ENCODE peak calls at places on chromosomes 5 and 9, in six cellular contexts. M is stomach, G is A549, K is GM06990, T is tibial artery, O is fibroblast of lung. D is an unnamed sample.

GRCh38 chr9:68747043-68747533 is 42.0 kb downstream of the PIP5K1B start:
- DNase-seq in M (no peak), K (no peak), G (no peak), T (no peak), O (no peak), D (no peak)

GRCh38 chr9:104232781-104233341 is 138.8 kb downstream of the SMC2 start:
- DNase-seq in M (no peak), G (no peak), T (no peak), O (peak), K (no peak), D (no peak)

GRCh38 chr9:113621309-113621791 is 157.8 kb downstream of the RGS3 start:
- DNase-seq in O (peak), M (no peak), G (no peak), K (no peak), T (peak), D (peak)

GRCh38 chr5:38011641-38012188 is 171.9 kb upstream of the GDNF start:
- DNase-seq in M (no peak), T (no peak), O (no peak), G (no peak), K (no peak), D (no peak)

GRCh38 chr9:124344291-124345050 is 70.8 kb downstream of the PSMB7 start:
- DNase-seq in M (no peak), O (no peak), G (no peak), K (peak), T (no peak), D (no peak)

GRCh38 chr5:72722792-72723402 is 93.6 kb upstream of the TNPO1 start:
- DNase-seq in T (no peak), O (no peak), G (no peak), K (no peak), M (no peak), D (no peak)

GRCh38 chr9:126638571-126639132 is 24.9 kb downstream of the LMX1B start:
- DNase-seq in O (no peak), G (no peak), M (no peak), K (no peak), T (no peak), D (no peak)

GRCh38 chr5:96752341-96753016 is 55.3 kb downstream of the ERAP1 start:
- DNase-seq in M (no peak), O (peak), K (no peak), T (no peak), G (peak), D (peak)

GRCh38 chr5:112691758-112692157 is 45.9 kb upstream of the APC start:
- DNase-seq in M (no peak), K (peak), G (peak), O (no peak), T (no peak), D (no peak)

GRCh38 chr5:113675166-113675565 is 161.7 kb downstream of the YTHDC2 start:
- DNase-seq in T (no peak), M (no peak), O (no peak), K (no peak), G (no peak), D (no peak)

GRCh38 chr5:90878081-90878480 is 319.5 kb downstream of the ADGRV1 start:
- DNase-seq in T (no peak), K (no peak), G (no peak), O (no peak), M (peak), D (no peak)

GRCh38 chr9:94081435-94081834 is 2.8 kb upstream of the PTPDC1 start:
- DNase-seq in T (no peak), K (no peak), G (no peak), M (no peak), O (no peak), D (no peak)

GRCh38 chr9:112020680-112021596 is 124.3 kb downstream of the UGCG start:
- DNase-seq in M (no peak), O (peak), G (peak), T (no peak), K (no peak), D (peak)

GRCh38 chr5:38922199-38922598 is 76.4 kb downstream of the OSMR start:
- DNase-seq in K (no peak), T (no peak), G (peak), O (peak), M (peak), D (no peak)

GRCh38 chr5:38595149-38595725 is 38.8 kb upstream of the LIFR start:
- DNase-seq in O (peak), K (no peak), T (no peak), M (no peak), G (peak), D (peak)

GRCh38 chr9:4662108-4662988 is at the start of gene PLPP6:
- DNase-seq in K (peak), G (peak), O (peak), T (peak), M (peak), D (no peak)

GRCh38 chr5:170623576-170624181 is 119.9 kb downstream of the KCNIP1 start:
- DNase-seq in M (peak), O (peak), G (peak), T (no peak), K (peak), D (no peak)

GRCh38 chr5:37665889-37666288 is 174.0 kb downstream of the GDNF start:
- DNase-seq in T (no peak), G (no peak), K (no peak), M (no peak), O (peak), D (no peak)

GRCh38 chr9:14092344-14092743 is 221.6 kb downstream of the NFIB start:
- DNase-seq in K (no peak), O (peak), G (no peak), T (no peak), M (no peak), D (no peak)

GRCh38 chr9:121774715-121775613 is 123.5 kb downstream of the DAB2IP start:
- DNase-seq in M (no peak), O (no peak), K (no peak), T (peak), G (no peak), D (no peak)

GRCh38 chr5:134533115-134533815 is 7.8 kb downstream of the JADE2 start:
- DNase-seq in T (peak), G (no peak), M (no peak), O (no peak), K (no peak), D (no peak)

GRCh38 chr5:66633754-66634153 is 37.6 kb downstream of the MAST4 start:
- DNase-seq in G (no peak), T (no peak), O (no peak), M (no peak), K (no peak), D (no peak)

GRCh38 chr9:13707635-13708410 is 428.3 kb upstream of the MPDZ start:
- DNase-seq in O (peak), G (peak), M (no peak), T (no peak), K (no peak), D (no peak)

GRCh38 chr5:61098251-61098650 is 64.0 kb downstream of the SMIM15 start:
- DNase-seq in O (no peak), M (no peak), T (no peak), K (no peak), G (no peak), D (no peak)

GRCh38 chr9:75071530-75072122 is 16.3 kb downstream of the NMRK1 start:
- DNase-seq in T (no peak), M (peak), O (peak), G (no peak), K (peak), D (no peak)

GRCh38 chr9:133278161-133279131 is 3.4 kb upstream of the ABO start:
- DNase-seq in O (no peak), K (no peak), G (no peak), T (no peak), M (peak), D (no peak)

GRCh38 chr5:172731286-172732073 is 39.5 kb downstream of the DUSP1 start:
- DNase-seq in M (peak), O (peak), T (peak), G (peak), K (no peak), D (no peak)

GRCh38 chr5:109589239-109589638 is 100.5 kb upstream of the MAN2A1 start:
- DNase-seq in K (no peak), O (no peak), G (no peak), M (no peak), T (no peak), D (no peak)

GRCh38 chr5:180808461-180809000 is 5.9 kb upstream of the MGAT1 start:
- DNase-seq in K (no peak), O (no peak), T (peak), M (no peak), G (no peak), D (no peak)

GRCh38 chr5:3595102-3595961 is at the start of gene IRX1:
- DNase-seq in M (no peak), T (no peak), K (no peak), G (no peak), O (peak), D (no peak)

GRCh38 chr9:120579139-120579749 is 723 bp downstream of the CDK5RAP2 start:
- DNase-seq in T (no peak), G (peak), K (no peak), O (no peak), M (no peak), D (no peak)

GRCh38 chr9:27711241-27711640 is 138.0 kb upstream of the C9orf72 start:
- DNase-seq in G (no peak), K (no peak), O (no peak), M (no peak), T (no peak), D (no peak)

GRCh38 chr5:87074934-87075541 is 192.6 kb upstream of the RASA1 start:
- DNase-seq in G (no peak), O (no peak), K (peak), M (no peak), T (no peak), D (no peak)

GRCh38 chr9:2082802-2083201 is 67.7 kb downstream of the SMARCA2 start:
- DNase-seq in G (no peak), T (no peak), M (no peak), O (no peak), K (no peak), D (no peak)

GRCh38 chr5:154401931-154402330 is 43.9 kb upstream of the SAP30L start:
- DNase-seq in K (no peak), M (no peak), G (no peak), T (no peak), O (no peak), D (no peak)
- TF ChIP-seq CTCF in K (no peak), M (no peak), G (no peak), T (no peak), O (no peak), D (no peak)

GRCh38 chr9:37026085-37026935 is 7.8 kb downstream of the PAX5 start:
- DNase-seq in K (no peak), M (no peak), O (no peak), T (no peak), G (no peak), D (no peak)
- TF ChIP-seq CTCF in K (peak), M (no peak), O (no peak), T (no peak), G (no peak), D (no peak)

GRCh38 chr5:127975961-127976360 is 107.6 kb upstream of the SLC12A2 start:
- DNase-seq in M (no peak), T (no peak), O (no peak), G (no peak), K (no peak), D (no peak)
- TF ChIP-seq CTCF in M (no peak), T (no peak), O (no peak), G (no peak), K (no peak), D (no peak)

GRCh38 chr5:138636401-138636944 is 61.3 kb upstream of the HSPA9 start:
- DNase-seq in T (no peak), M (no peak), O (no peak), K (no peak), G (no peak), D (no peak)

GRCh38 chr5:138635708-138636107 is 60.5 kb upstream of the HSPA9 start:
- DNase-seq in K (no peak), M (no peak), T (no peak), G (no peak), O (no peak), D (no peak)

GRCh38 chr5:138637256-138637655 is 62.1 kb upstream of the HSPA9 start:
- DNase-seq in M (no peak), T (no peak), O (no peak), G (no peak), K (no peak), D (no peak)

GRCh38 chr5:138632900-138633489 is 57.8 kb upstream of the HSPA9 start:
- DNase-seq in K (no peak), G (peak), O (peak), T (peak), M (peak), D (no peak)

GRCh38 chr5:138635268-138635667 is 60.1 kb upstream of the HSPA9 start:
- DNase-seq in K (no peak), M (no peak), T (no peak), G (no peak), O (peak), D (no peak)
- TF ChIP-seq CTCF in K (no peak), M (no peak), T (no peak), G (no peak), O (no peak), D (no peak)

GRCh38 chr9:117156150-117156688 is 258.6 kb downstream of the ASTN2 start:
- DNase-seq in O (no peak), T (no peak), M (no peak), G (no peak), K (no peak), D (no peak)

GRCh38 chr9:117156771-117157535 is 257.9 kb downstream of the ASTN2 start:
- DNase-seq in G (no peak), O (no peak), M (no peak), K (no peak), T (no peak), D (no peak)

GRCh38 chr9:117164512-117164911 is 250.3 kb downstream of the ASTN2 start:
- DNase-seq in G (no peak), O (no peak), T (no peak), M (no peak), K (no peak), D (no peak)

DNA sequence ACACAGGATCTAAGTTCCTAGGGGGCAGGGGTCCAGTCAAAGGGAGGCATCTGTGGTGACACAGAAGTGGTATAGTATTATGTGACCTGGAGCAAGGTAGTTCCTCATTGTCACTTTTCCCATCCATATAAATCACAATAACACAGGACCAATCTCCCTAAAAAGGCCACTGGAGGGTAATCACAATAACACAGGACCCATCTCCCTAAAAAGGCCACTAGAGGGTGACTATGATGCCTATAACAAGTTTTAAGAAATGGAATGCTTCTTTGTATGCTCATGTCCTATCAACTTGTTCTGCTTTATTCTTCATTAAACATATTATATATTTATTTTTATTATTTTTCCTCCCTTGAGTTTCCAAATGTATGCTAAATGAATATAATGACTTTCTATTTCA is 254.6 kb downstream of the ASTN2 start:
- DNase-seq in G (peak), O (no peak), M (no peak), T (no peak), K (no peak), D (no peak)
- TF ChIP-seq CTCF in G (peak), O (no peak), M (no peak), T (no peak), K (peak), D (no peak)

DNA sequence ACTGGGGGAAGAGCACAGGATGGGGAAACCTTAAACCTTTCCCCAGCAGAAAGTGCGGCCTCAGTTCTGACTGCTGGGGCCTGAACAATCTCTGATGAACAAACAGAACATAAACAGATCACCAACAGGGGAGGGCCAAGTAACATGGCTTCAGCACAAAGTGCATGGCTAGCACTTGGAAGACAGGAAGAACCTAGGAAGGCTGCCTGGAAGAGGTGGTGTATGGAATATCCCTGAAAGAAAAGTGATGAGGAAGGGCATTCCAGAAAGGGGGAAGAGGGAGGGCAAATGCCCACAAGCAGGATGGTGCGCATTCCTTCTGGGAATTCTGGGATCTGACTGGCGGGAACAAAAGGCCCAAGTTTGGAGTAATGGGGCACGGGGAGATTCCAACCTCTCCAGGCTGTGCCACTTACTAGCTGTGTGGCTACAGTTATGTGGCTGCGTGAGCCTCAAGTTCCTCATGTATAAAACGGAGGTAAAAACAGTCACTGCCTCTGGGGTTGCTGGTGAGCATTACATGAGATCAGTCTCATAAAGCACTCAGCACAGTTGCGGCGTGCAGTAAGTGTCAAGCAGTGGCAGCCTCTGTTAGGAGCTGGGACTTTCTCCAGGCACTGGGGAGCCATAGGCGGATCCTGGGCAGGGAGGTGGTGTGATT is 1.6 kb downstream of the PDGFRB start:
- DNase-seq in M (no peak), T (peak), K (no peak), O (peak), G (peak), D (no peak)
- TF ChIP-seq CTCF in M (no peak), T (peak), K (no peak), O (peak), G (no peak), D (peak)

GRCh38 chr5:64209353-64209752 is 43.7 kb downstream of the RNF180 start:
- DNase-seq in M (no peak), G (no peak), T (no peak), O (no peak), K (no peak), D (no peak)

GRCh38 chr5:64207978-64208377 is 42.3 kb downstream of the RNF180 start:
- DNase-seq in K (no peak), T (no peak), O (peak), M (no peak), G (peak), D (no peak)

GRCh38 chr5:64201986-64202385 is 36.3 kb downstream of the RNF180 start:
- DNase-seq in T (no peak), G (no peak), M (no peak), K (no peak), O (peak), D (no peak)

GRCh38 chr5:64210866-64211265 is 45.2 kb downstream of the RNF180 start:
- DNase-seq in K (no peak), T (no peak), M (no peak), G (no peak), O (peak), D (peak)

GRCh38 chr5:64206653-64207052 is 41.0 kb downstream of the RNF180 start:
- DNase-seq in G (no peak), K (no peak), M (no peak), O (no peak), T (no peak), D (no peak)
- TF ChIP-seq CTCF in G (no peak), K (no peak), M (no peak), O (no peak), T (no peak), D (no peak)

GRCh38 chr5:116297296-116297814 is 212.5 kb downstream of the COMMD10 start:
- DNase-seq in M (no peak), O (no peak), K (no peak), G (no peak), T (no peak), D (no peak)

GRCh38 chr5:116301110-116301509 is 216.3 kb downstream of the COMMD10 start:
- DNase-seq in M (no peak), O (no peak), K (no peak), T (no peak), G (no peak), D (no peak)

GRCh38 chr5:116300016-116300601 is 215.3 kb downstream of the COMMD10 start:
- DNase-seq in G (no peak), M (no peak), K (no peak), O (no peak), T (no peak), D (peak)

GRCh38 chr5:116291271-116291670 is 206.4 kb downstream of the COMMD10 start:
- DNase-seq in K (no peak), T (no peak), M (no peak), G (no peak), O (peak), D (no peak)

GRCh38 chr5:116296335-116297072 is 211.7 kb downstream of the COMMD10 start:
- DNase-seq in K (no peak), G (no peak), O (no peak), T (no peak), M (no peak), D (no peak)
- TF ChIP-seq CTCF in K (no peak), G (no peak), O (no peak), T (no peak), M (no peak), D (no peak)

D was measured in BJ.